ENCODE peak calls at places on chromosomes 16 and 17, in ten cellular contexts. L, Y, T, C, F, V, K, X, G and U are unnamed samples.

GRCh38 chr17:13114601-13115024 is 96.8 kb upstream of the ELAC2 start:
- DNase-seq in X (peak; percentile 46), C (peak; percentile 21), V (peak; percentile 79), T (peak; percentile 41), G (peak; percentile 83), Y (peak; percentile 71), L (peak; percentile 2), K (no peak), F (no peak), U (peak; percentile 85)

GRCh38 chr17:48002208-48002919 is 31.5 kb downstream of the CDK5RAP3 start:
- DNase-seq in K (no peak), G (peak; percentile 86), X (no peak), T (no peak), L (no peak), C (no peak), Y (peak; percentile 94), F (no peak), V (peak; percentile 91), U (peak; percentile 56)

GRCh38 chr16:30122621-30123160 is 329 bp downstream of the MAPK3 start:
- DNase-seq in F (no peak), G (peak; percentile 40), L (peak; percentile 28), V (no peak), T (no peak), C (no peak), Y (no peak), K (no peak), X (no peak), U (peak; percentile 65)

GRCh38 chr16:25155553-25156460 is 44.3 kb downstream of the LCMT1 start:
- DNase-seq in G (peak; percentile 38), F (no peak), Y (no peak), T (no peak), X (no peak), K (no peak), L (peak; percentile 34), C (no peak), V (peak; percentile 72), U (no peak)

GRCh38 chr17:77327566-77328463 is 187.0 kb downstream of the SEC14L1 start:
- DNase-seq in Y (no peak), X (no peak), F (no peak), V (no peak), L (no peak), G (no peak), K (peak; percentile 32), T (no peak), C (peak; percentile 6), U (peak; percentile 41)

GRCh38 chr17:43372273-43372911 is 26.4 kb upstream of the ARL4D start:
- DNase-seq in X (peak; percentile 76), F (no peak), T (no peak), K (no peak), V (no peak), C (no peak), L (peak; percentile 65), G (no peak), Y (no peak), U (peak; percentile 72)

GRCh38 chr16:65975049-65975708 is 391.3 kb upstream of the CDH5 start:
- DNase-seq in C (no peak), L (no peak), X (no peak), F (no peak), K (no peak), T (no peak), Y (peak; percentile 90), V (peak; percentile 71), G (peak; percentile 78), U (no peak)

GRCh38 chr17:58204796-58205195 is 12.3 kb downstream of the EPX start:
- DNase-seq in X (no peak), V (peak; percentile 21), K (no peak), C (no peak), T (no peak), G (no peak), Y (no peak), F (no peak), L (no peak), U (no peak)

GRCh38 chr17:68089881-68090280 is 54.3 kb downstream of the KPNA2 start:
- DNase-seq in L (peak; percentile 26), T (no peak), Y (peak; percentile 84), G (peak; percentile 29), V (peak; percentile 31), K (peak; percentile 65), C (peak; percentile 60), F (no peak), X (no peak), U (peak; percentile 39)

GRCh38 chr16:24972608-24973220 is 42.5 kb downstream of the ARHGAP17 start:
- DNase-seq in F (no peak), X (no peak), V (no peak), K (no peak), Y (no peak), C (no peak), L (peak; percentile 31), G (no peak), T (no peak), U (no peak)

GRCh38 chr17:42518046-42518754 is 17.8 kb upstream of the NAGLU start:
- DNase-seq in T (no peak), F (peak; percentile 90), V (peak; percentile 97), L (no peak), X (peak; percentile 86), C (peak; percentile 60), Y (peak; percentile 89), K (peak; percentile 69), G (peak; percentile 96), U (peak; percentile 84)

GRCh38 chr16:80652441-80652840 is 111.6 kb downstream of the DYNLRB2 start:
- DNase-seq in V (no peak), K (no peak), T (no peak), X (no peak), F (no peak), Y (no peak), C (no peak), G (no peak), L (no peak), U (no peak)

GRCh38 chr17:57442914-57443571 is 186.7 kb downstream of the MSI2 start:
- DNase-seq in L (peak; percentile 88), V (peak; percentile 82), X (peak; percentile 64), G (peak; percentile 62), T (no peak), Y (peak; percentile 39), C (no peak), K (no peak), F (peak; percentile 89), U (no peak)

GRCh38 chr17:41734949-41735313 is 488 bp upstream of the HAP1 start:
- DNase-seq in L (no peak), X (peak; percentile 39), C (no peak), V (no peak), F (no peak), K (no peak), Y (no peak), T (no peak), G (peak; percentile 41), U (no peak)

GRCh38 chr16:81624718-81625543 is 154.2 kb upstream of the PLCG2 start:
- DNase-seq in X (no peak), G (peak; percentile 52), C (no peak), F (no peak), Y (no peak), L (no peak), T (no peak), V (no peak), K (no peak), U (no peak)

GRCh38 chr17:66655861-66656260 is 179.1 kb upstream of the CACNG5 start:
- DNase-seq in X (no peak), L (peak; percentile 22), F (no peak), V (peak; percentile 84), C (no peak), G (peak; percentile 95), Y (peak; percentile 23), K (no peak), T (no peak), U (no peak)

GRCh38 chr16:48076455-48077012 is 79.3 kb downstream of the ABCC12 start:
- DNase-seq in X (no peak), F (no peak), K (no peak), V (peak; percentile 58), L (no peak), G (peak; percentile 62), T (no peak), C (peak; percentile 36), Y (peak; percentile 68), U (peak; percentile 56)

GRCh38 chr16:50670476-50670875 is 10.6 kb downstream of the SNX20 start:
- DNase-seq in X (no peak), V (no peak), K (peak; percentile 17), L (no peak), C (no peak), G (no peak), T (no peak), Y (no peak), F (no peak), U (no peak)
- H3K4me1 ChIP-seq in X (no peaks in the 10 kb centered on the region), V (no peaks in the 10 kb centered on the region), K (peaks cover 10% of the 10 kb centered on the region), L (peaks cover 22% of the 10 kb centered on the region), C (no peaks in the 10 kb centered on the region), G (no peaks in the 10 kb centered on the region), T (no peaks in the 10 kb centered on the region), Y (no peaks in the 10 kb centered on the region), F (peaks cover 11% of the 10 kb centered on the region), U (no peaks in the 10 kb centered on the region)

GRCh38 chr16:12002447-12003006 is 26.0 kb downstream of the SNX29 start:
- DNase-seq in K (no peak), Y (no peak), X (no peak), G (peak; percentile 39), T (no peak), L (no peak), F (no peak), C (no peak), V (peak; percentile 80), U (peak; percentile 41)
- H3K27ac ChIP-seq in K (no peak overlapping the region), Y (no peak overlapping the region), X (no peak overlapping the region), G (no peak overlapping the region), T (no peak overlapping the region), L (no peak overlapping the region), F (no peak overlapping the region), C (no peak overlapping the region), V (no peak overlapping the region), U (no peak overlapping the region)

DNA sequence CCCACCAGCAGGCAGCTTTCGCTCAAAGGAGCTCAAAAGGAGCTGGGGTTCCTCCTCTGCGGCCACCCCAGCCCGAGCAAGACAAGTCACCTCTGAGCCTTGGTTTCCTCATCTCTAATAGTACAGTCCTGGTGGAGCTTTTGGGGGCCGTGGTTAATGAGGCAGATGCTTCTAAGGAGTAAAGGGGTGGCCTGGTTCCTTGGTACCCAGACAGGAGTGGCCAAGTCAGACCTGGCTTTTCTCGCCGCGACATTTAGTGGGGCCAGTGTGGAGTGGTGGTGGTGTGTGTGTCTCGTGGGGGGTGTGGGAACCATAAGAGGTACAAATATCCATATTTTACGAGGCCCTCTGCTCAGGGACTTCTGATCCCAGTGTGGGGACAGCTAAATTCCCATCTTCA is 6.7 kb downstream of the FOXF1 start:
- DNase-seq in K (no peak), V (no peak), G (no peak), C (no peak), Y (no peak), T (no peak), L (no peak), F (no peak), X (no peak), U (no peak)
- H3K27me3 ChIP-seq in K (peaks cover 76% of the 10 kb centered on the region), V (no peaks in the 10 kb centered on the region), G (peaks cover 14% of the 10 kb centered on the region), C (peaks cover 3% of the 10 kb centered on the region), Y (peaks cover 56% of the 10 kb centered on the region), T (peaks cover 59% of the 10 kb centered on the region), L (peaks cover 16% of the 10 kb centered on the region), F (peaks cover 99% of the 10 kb centered on the region), X (peaks cover 7% of the 10 kb centered on the region), U (peaks cover 69% of the 10 kb centered on the region)

DNA sequence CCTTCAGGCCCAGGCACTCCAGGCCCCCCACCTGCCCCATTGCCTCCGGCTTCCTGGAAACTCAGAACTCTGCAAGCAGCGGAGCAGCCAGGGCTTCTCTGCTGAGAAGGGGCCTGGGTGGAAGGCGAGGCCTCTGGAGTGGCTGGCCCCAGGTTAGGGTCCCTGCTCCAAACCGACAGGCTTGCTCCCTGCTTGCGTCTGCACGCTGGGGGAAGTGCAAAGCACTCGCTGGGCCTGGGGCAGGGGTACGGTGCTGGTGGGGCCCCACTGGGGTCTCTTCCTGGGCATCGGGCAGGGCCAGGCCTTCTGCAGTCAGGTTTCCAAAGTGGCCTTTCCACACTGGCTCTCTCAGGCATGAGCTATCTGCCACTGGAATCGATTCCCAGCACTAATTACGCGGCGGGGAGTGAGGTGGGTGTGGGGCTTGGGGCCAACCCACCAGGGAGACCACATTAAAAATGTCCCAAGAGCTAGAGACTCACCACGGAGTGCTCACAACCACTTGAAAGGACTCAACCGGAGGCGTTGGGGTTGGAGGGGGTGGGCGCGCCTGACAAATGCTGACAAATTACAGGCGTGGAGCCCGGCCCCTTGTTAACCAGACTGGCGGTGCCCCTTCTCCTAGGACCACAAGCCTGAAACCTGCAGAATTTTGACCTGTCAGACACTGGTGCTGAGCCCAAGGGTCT is 17.9 kb downstream of the FAM83G start:
- DNase-seq in G (no peak), T (no peak), F (no peak), Y (no peak), V (no peak), C (no peak), X (no peak), L (no peak), K (no peak), U (no peak)
- H3K4me1 ChIP-seq in G (peaks cover 2% of the 10 kb centered on the region), T (no peaks in the 10 kb centered on the region), F (no peaks in the 10 kb centered on the region), Y (peaks cover 8% of the 10 kb centered on the region), V (peaks cover 12% of the 10 kb centered on the region), C (peaks cover 8% of the 10 kb centered on the region), X (peaks cover 1% of the 10 kb centered on the region), L (no peaks in the 10 kb centered on the region), K (peaks cover 6% of the 10 kb centered on the region), U (peaks cover 13% of the 10 kb centered on the region)